ENCODE peak calls at places on chromosomes 13 and 19, in four cellular contexts. P is HepG2, I is H1, U is GM12878. X is an unnamed sample.

GRCh38 chr13:92574499-92574898 is 652.1 kb upstream of the GPC6 start:
- DNase-seq in P (no peak), I (no peak), U (no peak), X (no peak)

GRCh38 chr19:1977116-1977515 is 36.1 kb downstream of the CSNK1G2 start:
- DNase-seq in P (no peak), I (no peak), U (no peak), X (no peak)

GRCh38 chr13:109844396-109844795 is 58.0 kb upstream of the IRS2 start:
- DNase-seq in P (no peak), I (no peak), U (no peak), X (no peak)

GRCh38 chr13:114113961-114114360 is 18.5 kb downstream of the RASA3 start:
- DNase-seq in P (no peak), I (no peak), U (no peak), X (no peak)

GRCh38 chr19:3575260-3575741 is 2.6 kb downstream of the HMG20B start:
- DNase-seq in P (peak), I (no peak), U (no peak), X (peak)

GRCh38 chr19:947090-947706 is 21.4 kb downstream of the ARID3A start:
- DNase-seq in P (no peak), I (no peak), U (no peak), X (no peak)

GRCh38 chr13:109412232-109412935 is 374.0 kb downstream of the IRS2 start:
- DNase-seq in P (no peak), I (peak), U (no peak), X (peak)

GRCh38 chr19:47239610-47240296 is 8.8 kb upstream of the BBC3 start:
- DNase-seq in P (no peak), I (no peak), U (no peak), X (peak)

GRCh38 chr13:63436288-63436687 is 2020.6 kb upstream of the PCDH20 start:
- DNase-seq in P (no peak), I (no peak), U (no peak), X (no peak)

GRCh38 chr19:19409235-19410030 is 4.0 kb downstream of the GATAD2A start:
- DNase-seq in P (no peak), I (no peak), U (no peak), X (no peak)

GRCh38 chr13:56713656-56714055 is 427.1 kb upstream of the PRR20A start:
- DNase-seq in P (no peak), I (no peak), U (no peak), X (no peak)

GRCh38 chr19:35264281-35265125 is 4.3 kb upstream of the USF2 start:
- DNase-seq in P (no peak), I (no peak), U (no peak), X (no peak)

GRCh38 chr19:30376272-30376671 is 4.1 kb downstream of the ZNF536 start:
- DNase-seq in P (no peak), I (no peak), U (no peak), X (no peak)

GRCh38 chr13:110773480-110773879 is 60.0 kb downstream of the ING1 start:
- DNase-seq in P (no peak), I (no peak), U (no peak), X (no peak)

GRCh38 chr19:17220207-17220758 is 5.1 kb downstream of the USE1 start:
- DNase-seq in P (no peak), I (no peak), U (no peak), X (no peak)

GRCh38 chr19:31127132-31127967 is 221.9 kb downstream of the TSHZ3 start:
- DNase-seq in P (no peak), I (peak), U (no peak), X (no peak)

GRCh38 chr13:25872871-25873607 is 178.8 kb downstream of the SHISA2 start:
- DNase-seq in P (no peak), I (no peak), U (no peak), X (no peak)

GRCh38 chr13:42392180-42392579 is 120.2 kb downstream of the AKAP11 start:
- DNase-seq in P (no peak), I (no peak), U (no peak), X (no peak)

GRCh38 chr13:34805347-34805746 is 136.7 kb upstream of the NBEA start:
- DNase-seq in P (no peak), I (no peak), U (no peak), X (no peak)

GRCh38 chr13:110136660-110137585 is 170.0 kb downstream of the COL4A1 start:
- DNase-seq in P (no peak), I (no peak), U (no peak), X (no peak)

DNA sequence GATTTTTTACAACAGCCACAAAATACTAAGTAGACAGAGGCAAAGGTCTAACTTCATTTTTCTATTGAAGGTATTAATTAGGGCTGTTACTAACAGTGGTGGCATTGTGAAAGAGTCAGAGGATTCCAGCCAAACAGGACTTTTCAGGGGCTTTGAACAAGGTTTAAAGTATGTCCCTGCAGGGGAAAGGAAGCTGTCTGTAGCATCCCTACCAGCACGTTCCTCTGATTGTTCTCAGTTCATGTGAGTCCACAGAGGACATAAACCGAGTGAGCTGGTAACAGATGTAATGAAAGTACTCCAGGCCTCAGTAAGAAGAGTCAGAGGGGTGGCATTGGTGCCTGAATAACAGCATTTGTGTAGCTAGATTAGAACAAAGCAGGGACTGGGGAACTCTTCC is 15.3 kb upstream of the SPATA13 start:
- DNase-seq in P (no peak), I (no peak), U (no peak), X (no peak)
- TF ChIP-seq RAD21 in P (no peak), I (no peak), U (no peak), X (no peak)

DNA sequence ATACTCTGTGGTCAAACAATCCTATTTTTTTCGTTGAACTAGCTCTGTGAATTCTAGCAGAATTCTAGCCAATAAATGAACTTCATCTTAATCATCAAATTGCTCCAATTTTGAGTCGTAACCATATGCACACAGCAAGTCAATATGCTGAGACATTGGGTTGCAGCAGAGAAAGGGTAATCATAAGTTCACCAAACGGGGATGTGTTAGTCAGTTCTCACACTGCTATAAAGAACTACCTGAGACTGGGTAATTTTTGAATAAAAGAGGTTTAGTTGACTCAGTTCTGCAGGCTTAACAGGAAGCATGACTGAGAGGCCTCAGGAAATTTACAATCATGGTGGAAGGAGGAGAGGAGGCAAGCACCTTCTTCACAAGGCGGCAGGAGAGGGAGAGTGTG is 67.7 kb upstream of the ABCC4 start:
- DNase-seq in P (no peak), I (no peak), U (no peak), X (no peak)
- TF ChIP-seq TAF1 in P (no peak), I (no peak), U (no peak), X (no peak)

GRCh38 chr13:50208826-50209335 is 193.6 kb downstream of the KCNRG start:
- DNase-seq in P (peak), I (peak), U (no peak), X (no peak)
- TF ChIP-seq RAD21 in P (no peak), I (no peak), U (no peak), X (no peak)

GRCh38 chr13:103291693-103292572 is 225.7 kb upstream of the SLC10A2 start:
- DNase-seq in P (no peak), I (no peak), U (no peak), X (no peak)
- TF ChIP-seq TAF1 in P (no peak), I (no peak), U (no peak), X (no peak)

DNA sequence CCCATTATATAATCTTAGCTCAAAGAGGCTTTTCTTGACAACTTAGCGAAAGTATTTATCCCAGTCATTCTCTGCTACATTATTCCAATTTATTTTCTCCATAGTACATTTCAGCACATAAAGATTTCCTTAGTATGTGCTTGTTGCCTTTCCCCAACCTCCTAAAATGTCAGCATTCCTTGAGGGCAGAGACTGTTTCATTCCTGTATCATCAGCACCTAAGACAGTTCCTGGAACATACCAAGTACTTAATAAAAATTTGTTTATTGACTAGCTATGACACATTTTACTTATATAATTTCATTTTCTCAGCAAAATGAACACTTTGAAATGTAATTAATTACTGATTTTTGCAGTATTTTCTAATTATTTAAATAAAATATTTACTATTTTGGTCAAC is 33.4 kb upstream of the USPL1 start:
- DNase-seq in P (no peak), I (no peak), U (no peak), X (no peak)
- TF ChIP-seq RAD21 in P (no peak), I (no peak), U (no peak), X (no peak)

GRCh38 chr13:98476106-98476505 is 100.8 kb downstream of the STK24 start:
- DNase-seq in P (no peak), I (no peak), U (no peak), X (peak)

GRCh38 chr13:98480915-98481510 is 95.9 kb downstream of the STK24 start:
- DNase-seq in P (no peak), I (no peak), U (no peak), X (peak)

GRCh38 chr13:98476538-98476966 is 100.4 kb downstream of the STK24 start:
- DNase-seq in P (no peak), I (no peak), U (peak), X (no peak)

GRCh38 chr13:98479496-98480003 is 97.4 kb downstream of the STK24 start:
- DNase-seq in P (no peak), I (no peak), U (no peak), X (no peak)

DNA sequence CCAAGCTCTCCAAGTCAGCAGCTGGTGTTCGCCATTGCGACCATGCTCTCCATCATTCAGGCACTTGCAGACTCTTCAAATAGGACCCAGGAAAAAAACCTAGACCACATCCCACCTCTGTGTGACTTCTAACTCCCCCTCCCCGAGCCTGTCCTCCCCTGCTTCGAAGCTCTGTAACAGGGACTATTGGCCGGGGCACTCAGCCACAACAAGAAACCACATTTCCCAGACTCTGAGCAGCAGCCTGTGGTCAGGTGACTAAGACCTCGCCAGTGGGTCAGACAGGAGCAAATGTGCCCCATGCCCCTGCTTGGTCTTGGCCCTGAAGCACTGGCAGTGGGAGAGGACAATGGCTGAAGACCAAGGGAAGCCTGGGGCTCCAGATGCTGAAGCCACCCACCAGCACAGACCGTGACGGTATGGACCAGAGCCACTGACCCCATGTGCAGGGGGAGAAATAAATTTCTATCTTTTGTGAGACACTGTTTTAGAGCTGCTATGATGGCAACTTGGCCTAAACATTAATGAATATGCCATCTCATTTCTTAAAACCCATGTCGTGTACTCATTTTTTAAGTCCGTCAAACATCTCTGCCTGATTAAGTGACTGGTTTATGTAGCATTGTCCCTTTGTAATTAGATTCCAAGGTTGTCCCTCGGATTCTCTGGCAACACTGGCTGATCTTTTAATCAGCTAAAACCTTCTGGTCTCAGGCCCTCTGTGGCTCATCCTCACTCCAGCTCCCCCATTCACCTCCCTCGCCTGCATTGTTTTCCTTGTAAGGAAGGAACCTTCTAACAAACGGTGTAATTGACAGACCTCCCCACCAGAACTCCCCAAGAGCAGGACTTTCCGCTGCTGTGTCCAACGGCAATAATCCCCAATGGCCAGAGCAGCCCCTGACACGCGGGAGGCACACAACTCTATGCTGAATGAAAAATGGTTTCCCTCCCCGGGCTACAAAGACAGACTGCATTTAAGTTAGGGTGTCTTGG is 98.5 kb downstream of the STK24 start:
- DNase-seq in P (no peak), I (no peak), U (peak), X (peak)
- TF ChIP-seq TAF1 in P (no peak), I (no peak), U (no peak), X (no peak)

X was measured in SK-N-SH.